ENCODE peak calls at places on chromosomes 3 and 15, in five cellular contexts. B is HepG2, L is SK-N-SH, H is GM12878, M is K562. J is an unnamed sample.

GRCh38 chr3:123816673-123817207 is 67.4 kb downstream of the MYLK start:
- DNase-seq in L (no peak), M (no peak), H (no peak), B (no peak), J (no peak)

GRCh38 chr3:23519548-23520208 is 286.1 kb upstream of the UBE2E1 start:
- DNase-seq in L (no peak), M (no peak), B (no peak), H (peak; percentile 59), J (no peak)

GRCh38 chr3:189833996-189834395 is 202.8 kb downstream of the TP63 start:
- DNase-seq in H (no peak), L (no peak), M (no peak), B (no peak), J (no peak)

GRCh38 chr3:148990211-148990610 is 1.1 kb upstream of the GYG1 start:
- DNase-seq in B (no peak), M (no peak), H (no peak), L (no peak), J (no peak)

GRCh38 chr3:43286886-43287301 is 554 bp downstream of the SNRK start:
- DNase-seq in L (peak; percentile 79), M (no peak), H (no peak), B (no peak), J (peak; percentile 60)

GRCh38 chr3:177830411-177830849 is 633.1 kb upstream of the TBL1XR1 start:
- DNase-seq in L (no peak), H (no peak), B (no peak), M (no peak), J (no peak)

GRCh38 chr3:16444344-16444743 is 69.2 kb downstream of the RFTN1 start:
- DNase-seq in B (no peak), L (no peak), H (no peak), M (no peak), J (no peak)

GRCh38 chr3:119945286-119945685 is 149.0 kb downstream of the GSK3B start:
- DNase-seq in H (no peak), B (no peak), L (peak; percentile 17), M (peak; percentile 9), J (no peak)

GRCh38 chr3:172209333-172210321 is 170.2 kb downstream of the FNDC3B start:
- DNase-seq in L (no peak), M (no peak), H (no peak), B (no peak), J (no peak)

GRCh38 chr15:25378501-25378901 is 60.3 kb downstream of the UBE3A start:
- DNase-seq in B (no peak), H (no peak), L (no peak), M (no peak), J (no peak)

DNA sequence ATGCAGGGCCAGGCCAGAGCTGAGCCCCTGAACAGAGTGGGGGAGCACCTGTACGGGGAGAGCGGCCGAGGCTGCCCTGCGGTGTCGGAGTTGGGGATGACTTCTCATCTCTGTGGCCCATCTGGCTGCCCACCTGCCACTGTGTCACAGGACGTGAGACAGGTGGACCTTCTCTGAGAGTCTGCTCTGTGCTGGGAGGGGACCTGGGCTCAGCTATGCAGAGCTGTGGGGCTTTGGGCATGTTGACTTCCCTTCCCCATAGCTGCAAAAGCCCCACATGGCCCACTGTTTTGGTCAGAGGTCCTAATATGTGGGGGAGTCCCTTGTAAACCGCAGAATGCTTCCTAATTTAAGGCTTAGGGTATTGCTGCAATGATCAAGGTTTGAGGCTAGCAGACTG is 68.0 kb upstream of the TRPM1 start:
- DNase-seq in H (no peak), M (no peak), L (no peak), B (no peak), J (no peak)
- TF ChIP-seq FOXM1 in H (no peak), M (no peak), L (no peak), B (no peak), J (no peak)

DNA sequence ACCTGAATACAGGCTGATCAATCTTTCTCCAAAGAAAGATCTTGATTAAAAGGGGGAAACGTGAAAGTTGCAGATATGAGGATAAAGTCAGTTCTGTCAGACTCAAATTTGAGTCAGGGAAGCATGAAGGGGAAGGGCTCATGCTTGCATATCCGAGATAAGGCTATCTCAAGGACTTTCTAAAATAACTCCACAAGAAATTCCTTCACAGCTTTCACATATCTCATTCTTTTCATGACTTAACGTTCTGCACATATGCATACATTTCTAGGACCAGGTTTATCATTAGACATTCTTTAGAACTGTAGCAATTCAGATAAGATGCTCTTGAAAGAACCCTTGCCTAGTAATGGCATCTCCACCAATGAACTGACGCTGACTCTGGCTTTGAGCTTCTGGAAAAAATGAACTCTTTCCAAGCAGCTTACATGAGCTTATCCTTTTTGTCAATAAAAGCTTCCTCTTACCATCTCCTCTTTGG is 15.9 kb downstream of the SH3GL3 start:
- DNase-seq in B (no peak), M (peak; percentile 36), L (no peak), H (no peak), J (no peak)
- TF ChIP-seq FOXM1 in B (no peak), M (peak; percentile 90), L (no peak), H (no peak), J (no peak)

GRCh38 chr3:63043631-63044030 is 168.4 kb upstream of the CADPS start:
- DNase-seq in B (no peak), L (no peak), M (no peak), H (no peak), J (no peak)
- TF ChIP-seq FOXM1 in B (no peak), L (no peak), M (no peak), H (no peak), J (no peak)

GRCh38 chr15:29671308-29671981 is 150.8 kb downstream of the TJP1 start:
- DNase-seq in B (no peak), L (no peak), M (no peak), H (no peak), J (no peak)
- TF ChIP-seq FOXM1 in B (no peak), L (no peak), M (no peak), H (no peak), J (no peak)

GRCh38 chr15:59436774-59437472 is 1.1 kb upstream of the FAM81A start:
- DNase-seq in M (no peak), B (no peak), L (peak; percentile 37), H (no peak), J (no peak)
- TF ChIP-seq FOXM1 in M (no peak), B (no peak), L (no peak), H (no peak), J (no peak)

GRCh38 chr3:128372281-128372680 is 94.4 kb downstream of the DNAJB8 start:
- DNase-seq in B (no peak), M (no peak), L (no peak), H (peak; percentile 37), J (no peak)

GRCh38 chr3:128372707-128373533 is 93.8 kb downstream of the DNAJB8 start:
- DNase-seq in H (no peak), L (no peak), M (no peak), B (no peak), J (no peak)

GRCh38 chr3:128376516-128376915 is 90.2 kb downstream of the DNAJB8 start:
- DNase-seq in M (no peak), B (no peak), H (no peak), L (no peak), J (no peak)

GRCh38 chr3:128378631-128379347 is 87.9 kb downstream of the DNAJB8 start:
- DNase-seq in L (no peak), B (no peak), H (no peak), M (no peak), J (no peak)

GRCh38 chr3:128374746-128375445 is 91.8 kb downstream of the DNAJB8 start:
- DNase-seq in H (no peak), B (no peak), L (no peak), M (no peak), J (no peak)
- TF ChIP-seq FOXM1 in H (no peak), B (no peak), L (no peak), M (no peak), J (no peak)

DNA sequence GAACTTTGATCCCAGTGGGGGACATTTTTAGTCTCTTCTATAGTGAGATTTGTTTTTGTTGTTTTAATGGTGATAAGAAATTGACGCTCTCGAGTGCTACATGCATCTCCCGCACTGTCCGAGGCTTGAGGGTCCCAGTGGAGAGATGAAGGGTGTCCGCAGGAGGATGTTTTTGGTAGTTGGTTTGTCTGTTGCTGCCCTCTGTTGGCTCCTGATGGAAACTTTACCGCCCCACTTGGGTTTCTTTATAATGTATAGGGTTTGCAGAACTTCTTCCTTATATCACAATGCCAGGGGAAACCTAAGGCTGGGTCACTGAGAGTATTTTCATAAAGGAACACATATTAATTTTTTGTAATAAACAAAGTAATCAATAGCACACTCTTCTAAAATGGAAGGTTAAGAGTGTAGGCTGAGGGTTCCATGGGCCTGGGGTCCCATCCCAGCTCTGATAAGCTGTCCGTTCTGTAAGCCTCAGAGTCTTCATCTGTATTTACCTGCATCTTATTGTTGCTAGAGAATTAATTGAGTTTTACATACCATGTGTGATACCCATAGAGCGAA is 185.3 kb upstream of the FEZF2 start:
- DNase-seq in M (peak; percentile 13), L (peak; percentile 53), H (no peak), B (peak; percentile 7), J (peak; percentile 53)
- TF ChIP-seq FOXM1 in M (no peak), L (no peak), H (no peak), B (no peak), J (no peak)

DNA sequence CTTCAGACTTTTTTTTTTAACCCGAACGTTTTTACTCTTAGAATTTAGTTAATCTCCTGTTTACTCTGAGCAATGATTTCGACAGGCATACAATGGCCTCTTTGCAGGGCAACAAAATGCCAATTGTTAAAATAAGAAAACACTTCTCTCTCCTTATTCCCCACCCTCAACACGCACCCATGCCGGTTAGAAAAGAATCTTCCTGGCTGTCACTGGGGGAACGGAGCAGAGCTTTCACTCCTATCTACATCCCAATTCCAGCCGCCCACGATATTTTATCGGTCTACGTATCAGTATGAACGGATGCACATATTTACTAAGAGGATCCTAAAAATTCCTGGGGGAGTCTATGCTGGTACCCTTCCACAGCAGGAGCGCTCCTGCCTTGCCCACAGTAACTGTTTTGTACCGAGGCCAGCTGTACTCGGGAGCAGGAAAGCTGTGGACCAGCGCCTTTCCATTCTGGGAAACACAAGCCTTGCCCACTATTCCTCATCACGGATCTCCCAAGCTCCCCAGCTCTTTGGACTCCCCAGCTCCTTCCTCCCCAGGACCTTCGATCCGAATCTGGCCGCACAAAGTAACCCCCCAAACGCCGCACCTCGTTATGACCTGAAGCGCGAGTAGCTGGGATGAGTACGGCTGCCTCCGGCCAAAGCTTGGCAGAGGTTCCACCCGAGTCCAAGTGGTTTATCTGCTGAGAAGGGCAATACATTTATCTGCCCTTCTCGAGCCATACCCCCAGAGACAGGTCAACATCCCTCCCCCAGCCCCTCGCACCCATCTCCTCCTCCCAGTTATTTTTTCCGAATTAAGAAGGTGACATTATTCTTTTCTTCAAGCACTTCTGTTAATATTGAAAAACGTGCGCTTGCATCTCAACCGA is 2.2 kb upstream of the FOXB1 start:
- DNase-seq in H (no peak), B (no peak), M (no peak), L (peak; percentile 26), J (no peak)
- TF ChIP-seq FOXM1 in H (no peak), B (no peak), M (no peak), L (no peak), J (no peak)

J was measured in HEK293T.